ENCODE peak calls at places on chromosomes 13 and 19, in five cellular contexts. O, G, N, Z and J are unnamed samples.

GRCh38 chr19:8324186-8325050 is 3.1 kb downstream of the RPS28 start:
- DNase-seq in O (no peak), N (no peak), G (no peak), Z (peak), J (no peak)

GRCh38 chr19:45171211-45171623 is 6.8 kb downstream of the TRAPPC6A start:
- DNase-seq in O (no peak), Z (no peak), G (peak), N (no peak), J (no peak)

GRCh38 chr19:34589730-34590129 is 87.2 kb downstream of the SCGB2B2 start:
- DNase-seq in O (no peak), Z (no peak), G (no peak), N (no peak), J (no peak)

GRCh38 chr19:44592451-44592890 is 20.9 kb upstream of the IGSF23 start:
- DNase-seq in G (no peak), O (peak), N (no peak), Z (no peak), J (no peak)

GRCh38 chr13:89082623-89083022 is 1411.5 kb downstream of the SLITRK5 start:
- DNase-seq in Z (no peak), G (no peak), N (no peak), O (no peak), J (no peak)

GRCh38 chr19:42191855-42192254 is 25.6 kb downstream of the DEDD2 start:
- DNase-seq in N (no peak), Z (no peak), O (peak), G (peak), J (no peak)

GRCh38 chr19:12946092-12946845 is 607 bp downstream of the RAD23A start:
- DNase-seq in O (peak), Z (peak), N (peak), G (peak), J (peak)

GRCh38 chr19:7772752-7773291 is 9.8 kb downstream of the CLEC4M start:
- DNase-seq in O (peak), N (no peak), G (peak), Z (no peak), J (no peak)

GRCh38 chr19:55255618-55256423 is 3.0 kb downstream of the PPP6R1 start:
- DNase-seq in N (no peak), O (peak), G (peak), Z (no peak), J (no peak)

GRCh38 chr19:18170714-18171255 is 2.8 kb upstream of the IFI30 start:
- DNase-seq in Z (no peak), O (no peak), N (no peak), G (peak), J (peak)
- H3K27ac ChIP-seq in Z (peak), O (no peak), N (peak), G (no peak), J (peak)

DNA sequence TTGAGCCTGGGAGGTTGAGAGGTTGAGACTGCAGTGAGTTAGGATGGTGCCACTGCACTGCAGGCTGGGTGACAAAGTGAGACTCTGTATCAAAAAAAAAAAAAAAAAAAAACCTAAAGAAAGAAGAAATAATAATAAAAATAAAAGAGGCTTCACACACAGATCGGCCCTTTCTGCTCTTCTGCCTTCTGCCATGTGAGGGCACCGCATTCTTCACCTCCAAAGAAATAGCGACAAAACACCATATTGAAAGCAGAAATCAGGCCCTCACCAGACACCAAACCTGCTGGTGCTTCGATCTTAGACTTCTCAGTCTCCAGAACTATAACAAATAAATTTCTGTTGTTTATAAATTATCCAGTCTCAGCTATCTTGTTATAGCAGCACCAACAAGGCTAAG is 3.0 kb downstream of the ZNF649 start:
- DNase-seq in G (no peak), N (no peak), O (no peak), Z (no peak), J (no peak)
- TF ChIP-seq CTCF in G (no peak), N (no peak), O (no peak), Z (no peak), J (no peak)

DNA sequence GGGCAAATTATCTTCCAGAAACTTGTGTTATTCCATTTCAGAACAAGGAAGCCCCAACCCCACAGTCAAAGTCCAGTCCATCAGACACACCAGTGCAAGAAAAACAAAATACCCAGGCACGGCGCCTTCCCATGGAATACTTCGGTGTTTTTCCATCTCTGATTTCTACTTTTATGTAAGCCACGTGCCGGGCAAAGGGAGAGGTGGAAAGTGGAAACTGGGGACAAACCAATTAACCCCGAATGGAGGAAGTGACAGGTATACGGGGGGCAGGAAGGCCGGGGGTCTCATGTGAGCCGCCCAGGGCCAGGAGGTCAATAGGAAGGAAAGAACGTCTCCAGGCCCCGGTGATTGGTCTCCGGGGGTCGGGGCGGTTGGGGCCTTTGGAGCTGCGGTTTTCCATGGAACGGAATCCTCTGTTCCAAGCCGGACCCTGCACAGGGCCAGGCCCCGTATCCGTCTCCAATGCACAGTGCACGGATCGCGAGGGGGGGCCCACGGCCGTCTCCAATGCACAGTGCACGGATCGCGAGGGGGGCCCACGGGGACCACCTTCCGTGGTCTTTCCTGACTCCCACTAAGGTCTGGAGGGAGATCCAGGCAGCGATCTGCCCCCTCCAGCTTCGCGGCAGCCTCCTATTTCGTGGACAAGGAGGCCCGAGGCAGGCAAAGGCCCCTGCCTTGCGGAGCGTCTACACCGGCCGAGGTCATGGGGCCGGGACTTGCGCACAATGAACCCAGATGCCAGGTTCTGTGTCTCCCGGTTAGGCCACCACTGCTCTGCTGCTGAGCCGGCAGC is 79.7 kb downstream of the GADD45B start:
- DNase-seq in Z (no peak), O (no peak), G (no peak), N (no peak), J (peak)
- H3K27ac ChIP-seq in Z (no peak), O (no peak), G (peak), N (no peak), J (no peak)

GRCh38 chr19:43224855-43225253 is 19.4 kb upstream of the PSG4 start:
- DNase-seq in O (no peak), N (no peak), G (no peak), Z (no peak), J (no peak)

DNA sequence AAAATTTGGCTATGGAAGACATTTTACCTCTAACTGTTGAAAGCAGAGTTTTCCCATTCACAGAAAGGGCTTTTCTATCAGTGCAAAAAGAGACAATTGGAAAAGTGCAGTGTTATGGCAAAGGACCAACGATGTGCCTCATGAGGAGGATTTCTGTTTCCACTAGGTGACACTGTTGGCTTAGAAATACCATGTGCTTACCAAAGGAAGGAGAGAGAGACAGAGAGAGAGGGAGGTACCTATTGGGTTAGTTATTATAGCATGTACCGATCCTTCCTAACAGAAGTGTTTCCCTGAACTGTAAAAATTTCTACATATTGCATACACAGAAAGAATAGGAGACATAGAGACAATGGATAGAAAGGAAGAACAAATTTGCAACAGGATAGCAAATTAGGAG is 23.9 kb upstream of the PSG4 start:
- DNase-seq in N (no peak), Z (no peak), G (peak), O (peak), J (no peak)
- TF ChIP-seq CTCF in N (no peak), Z (peak), G (no peak), O (no peak), J (peak)